ENCODE peak calls at places on chromosomes 5 and 9, in eight cellular contexts. K is GM20000; D is astrocyte of the spinal cord; W is left ventricle myocardium inferior; F is CD8-positive, alpha-beta T cell; S is AG09319; I is choroid plexus epithelial cell; Y is fibroblast of pulmonary artery. M is an unnamed sample.

GRCh38 chr5:139772927-139773690 is 22.5 kb upstream of the PSD2 start:
- DNase-seq in D (no peak), I (no peak), F (no peak), K (no peak), W (no peak), S (no peak), Y (no peak), M (no peak)

GRCh38 chr5:43039115-43039467 is 1.0 kb downstream of the ANXA2R start:
- DNase-seq in S (no peak), W (no peak), K (no peak), D (no peak), F (no peak), I (no peak), Y (no peak), M (no peak)

GRCh38 chr5:142248853-142249462 is 75.9 kb downstream of the SPRY4 start:
- DNase-seq in K (no peak), S (peak; percentile 60), F (no peak), W (peak; percentile 67), Y (no peak), D (peak; percentile 50), I (no peak), M (no peak)

GRCh38 chr5:43396762-43397304 is 15.4 kb downstream of the CCL28 start:
- DNase-seq in Y (peak; percentile 22), F (peak; percentile 80), D (peak; percentile 21), I (peak; percentile 34), S (no peak), W (peak; percentile 30), K (peak; percentile 78), M (no peak)

GRCh38 chr5:50595199-50595598 is 71.2 kb upstream of the PARP8 start:
- DNase-seq in K (no peak), I (peak; percentile 95), S (peak; percentile 75), F (no peak), Y (peak; percentile 45), W (no peak), D (peak; percentile 92), M (no peak)

GRCh38 chr5:14547660-14548059 is 33.9 kb upstream of the OTULINL start:
- DNase-seq in S (no peak), F (no peak), I (no peak), Y (no peak), D (no peak), W (no peak), K (no peak), M (no peak)

GRCh38 chr9:124440786-124441185 is 9.5 kb upstream of the ADGRD2 start:
- DNase-seq in S (no peak), W (no peak), I (no peak), F (no peak), K (no peak), Y (no peak), D (no peak), M (no peak)

GRCh38 chr9:20996809-20997208 is 34.6 kb downstream of the HACD4 start:
- DNase-seq in W (no peak), K (no peak), S (no peak), F (no peak), Y (no peak), I (no peak), D (no peak), M (no peak)

GRCh38 chr9:22528485-22528884 is 81.9 kb downstream of the DMRTA1 start:
- DNase-seq in K (no peak), S (peak; percentile 3), D (peak; percentile 22), I (peak; percentile 7), Y (peak; percentile 0), F (no peak), W (no peak), M (no peak)

GRCh38 chr5:83095973-83096539 is 18.7 kb downstream of the XRCC4 start:
- DNase-seq in Y (peak; percentile 69), S (no peak), W (no peak), F (no peak), K (no peak), I (peak; percentile 61), D (peak; percentile 80), M (no peak)

GRCh38 chr9:35563791-35564197 is 41.3 kb upstream of the TESK1 start:
- DNase-seq in I (peak; percentile 52), D (peak; percentile 22), F (no peak), K (no peak), S (no peak), W (peak; percentile 53), Y (no peak), M (no peak)

GRCh38 chr5:133489632-133490031 is 122.7 kb downstream of the FSTL4 start:
- DNase-seq in W (no peak), I (no peak), K (peak; percentile 11), Y (no peak), D (no peak), S (no peak), F (no peak), M (no peak)
- TF ChIP-seq CTCF in W (no peak), I (no peak), K (peak; percentile 8), Y (no peak), D (no peak), S (no peak), F (no peak), M (peak; percentile 59)

GRCh38 chr5:425714-426113 is 17.3 kb upstream of the EXOC3 start:
- DNase-seq in I (peak; percentile 22), D (no peak), K (no peak), S (no peak), W (no peak), F (no peak), Y (peak; percentile 41), M (no peak)
- TF ChIP-seq CTCF in I (peak; percentile 34), D (no peak), K (no peak), S (no peak), W (peak; percentile 13), F (no peak), Y (peak; percentile 21), M (peak; percentile 53)

GRCh38 chr9:112548836-112549235 is 62.2 kb downstream of the KIAA1958 start:
- DNase-seq in W (no peak), K (no peak), S (no peak), Y (peak; percentile 21), D (no peak), I (peak; percentile 79), F (no peak), M (no peak)
- TF ChIP-seq CTCF in W (no peak), K (no peak), S (no peak), Y (no peak), D (no peak), I (no peak), F (no peak), M (no peak)

GRCh38 chr9:112712678-112713077 is 5.2 kb downstream of the INIP start:
- DNase-seq in I (no peak), K (no peak), Y (no peak), S (no peak), W (no peak), F (no peak), D (no peak), M (no peak)

GRCh38 chr9:112705773-112706427 is 12.0 kb downstream of the INIP start:
- DNase-seq in K (no peak), I (peak; percentile 81), Y (peak; percentile 40), S (no peak), W (no peak), F (no peak), D (peak; percentile 65), M (no peak)

DNA sequence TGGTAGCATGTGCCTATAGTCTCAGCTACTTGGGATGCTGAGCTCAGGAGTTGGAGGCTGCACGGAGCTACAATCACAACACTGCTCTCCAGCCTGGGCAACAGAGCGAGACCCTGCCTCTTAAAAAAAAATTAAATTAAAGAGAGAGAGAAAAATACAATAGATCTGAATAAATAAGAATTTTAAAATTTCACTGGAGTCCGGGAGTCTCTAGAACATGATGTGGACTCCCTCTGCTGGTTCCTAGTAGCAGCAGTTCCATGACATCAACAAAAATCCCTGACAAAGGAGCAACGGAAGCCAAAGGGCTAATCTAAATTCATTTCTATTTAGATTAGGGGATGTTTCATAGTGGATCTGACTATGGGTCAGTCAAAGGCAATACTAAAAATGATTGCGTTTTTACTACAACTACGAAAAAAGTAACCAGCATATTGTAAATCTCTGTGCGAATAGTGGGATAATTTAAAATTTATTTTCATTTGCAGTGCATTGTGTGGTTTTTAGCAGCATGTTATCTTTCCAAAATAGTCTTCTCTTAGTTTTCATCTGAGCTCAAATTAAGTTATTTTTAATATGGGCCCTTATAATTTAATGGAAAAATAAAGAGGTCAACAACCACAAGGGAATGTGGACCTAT is 6.7 kb downstream of the INIP start:
- DNase-seq in W (no peak), S (no peak), F (no peak), I (peak; percentile 76), D (peak; percentile 47), K (no peak), Y (peak; percentile 73), M (no peak)
- TF ChIP-seq CTCF in W (peak; percentile 60), S (peak; percentile 79), F (no peak), I (peak; percentile 84), D (peak; percentile 78), K (no peak), Y (peak; percentile 87), M (peak; percentile 44)

DNA sequence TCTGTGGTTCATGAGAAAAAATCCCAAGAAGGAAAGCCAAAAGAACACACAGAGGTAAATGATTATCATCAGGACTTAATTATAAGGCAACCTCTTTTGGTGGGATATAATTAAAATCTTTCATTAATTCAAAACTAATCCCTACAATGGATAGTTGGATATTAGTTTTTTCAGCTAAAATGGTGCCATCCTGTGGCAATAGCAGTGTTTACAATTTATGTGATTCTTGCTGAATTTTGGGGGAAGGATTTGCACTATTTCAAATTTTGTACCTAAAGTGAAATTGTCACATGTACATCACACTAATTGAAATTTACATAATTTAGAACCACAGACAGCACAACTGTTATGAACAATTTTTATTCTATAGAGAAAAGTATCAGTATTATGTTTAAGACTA is 67.0 kb downstream of the CAST start:
- DNase-seq in D (no peak), K (no peak), W (no peak), Y (no peak), S (no peak), F (no peak), I (no peak), M (no peak)
- TF ChIP-seq CTCF in D (peak; percentile 33), K (no peak), W (peak; percentile 37), Y (peak; percentile 36), S (peak; percentile 22), F (peak; percentile 25), I (peak; percentile 45), M (peak; percentile 53)

DNA sequence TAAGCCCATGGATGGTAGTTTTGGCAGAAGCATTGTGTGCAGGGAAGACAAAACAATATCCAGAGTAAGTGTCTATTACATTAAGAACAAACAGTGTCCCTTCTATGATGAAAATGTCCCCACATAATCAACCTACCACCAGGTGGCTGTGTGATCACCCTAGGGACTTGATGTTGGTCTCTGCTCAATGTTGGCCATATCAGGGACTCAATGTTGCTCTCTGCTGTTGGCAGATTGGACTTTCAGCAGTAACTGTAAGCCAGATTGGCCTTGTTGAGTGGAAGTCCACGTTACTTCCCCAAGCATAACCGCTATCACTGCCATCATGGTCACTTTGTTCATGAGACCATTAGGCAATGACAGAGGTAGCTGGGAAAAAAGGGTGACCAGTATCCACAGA is 52.8 kb upstream of the PRSS3 start:
- DNase-seq in I (no peak), D (no peak), F (no peak), W (no peak), Y (no peak), S (no peak), K (no peak), M (no peak)
- TF ChIP-seq CTCF in I (no peak), D (no peak), F (no peak), W (no peak), Y (no peak), S (no peak), K (no peak), M (no peak)

M was measured in D721Med.